ENCODE peak calls at places on chromosomes 1 and 21, in four cellular contexts. One of them, this sample, is unnamed.
A peak's percentile ranks its signal among the peaks of the same experiment; 100 is the strongest.

GRCh38 chr1:160471253-160471652 is 51.8 kb downstream of the SLAMF6 start:
- DNase-seq in sigmoid colon: no peak
- DNase-seq in osteoblast: no peak
- DNase-seq in CD4-positive, alpha-beta T cell: no peak
- DNase-seq in this sample: no peak

GRCh38 chr1:110003747-110004428 is 19.3 kb downstream of the AHCYL1 start:
- DNase-seq in osteoblast: peak; percentile 90
- DNase-seq in CD4-positive, alpha-beta T cell: peak; percentile 11
- DNase-seq in sigmoid colon: peak; percentile 92
- DNase-seq in this sample: no peak

GRCh38 chr1:221869759-221870158 is 127.9 kb upstream of the DUSP10 start:
- DNase-seq in CD4-positive, alpha-beta T cell: no peak
- DNase-seq in osteoblast: no peak
- DNase-seq in sigmoid colon: no peak
- DNase-seq in this sample: no peak

GRCh38 chr21:46000731-46001641 is 19.4 kb downstream of the COL6A1 start:
- DNase-seq in CD4-positive, alpha-beta T cell: no peak
- DNase-seq in sigmoid colon: peak; percentile 87
- DNase-seq in osteoblast: peak; percentile 89
- DNase-seq in this sample: no peak

GRCh38 chr1:115877511-115877910 is 36.6 kb upstream of the NHLH2 start:
- DNase-seq in sigmoid colon: no peak
- DNase-seq in osteoblast: no peak
- DNase-seq in CD4-positive, alpha-beta T cell: no peak
- DNase-seq in this sample: no peak

GRCh38 chr1:183783342-183783741 is 21.6 kb upstream of the RGL1 start:
- DNase-seq in osteoblast: peak; percentile 15
- DNase-seq in sigmoid colon: no peak
- DNase-seq in CD4-positive, alpha-beta T cell: no peak
- DNase-seq in this sample: no peak

GRCh38 chr1:106680922-106681321 is 375.6 kb upstream of the PRMT6 start:
- DNase-seq in osteoblast: no peak
- DNase-seq in sigmoid colon: no peak
- DNase-seq in CD4-positive, alpha-beta T cell: no peak
- DNase-seq in this sample: no peak

GRCh38 chr1:45767035-45767434 is 16.6 kb upstream of the IPP start:
- DNase-seq in CD4-positive, alpha-beta T cell: no peak
- DNase-seq in osteoblast: no peak
- DNase-seq in sigmoid colon: no peak
- DNase-seq in this sample: no peak

GRCh38 chr1:183609313-183609712 is 19.1 kb upstream of the NCF2 start:
- DNase-seq in sigmoid colon: peak; percentile 79
- DNase-seq in CD4-positive, alpha-beta T cell: no peak
- DNase-seq in osteoblast: peak; percentile 63
- DNase-seq in this sample: no peak

DNA sequence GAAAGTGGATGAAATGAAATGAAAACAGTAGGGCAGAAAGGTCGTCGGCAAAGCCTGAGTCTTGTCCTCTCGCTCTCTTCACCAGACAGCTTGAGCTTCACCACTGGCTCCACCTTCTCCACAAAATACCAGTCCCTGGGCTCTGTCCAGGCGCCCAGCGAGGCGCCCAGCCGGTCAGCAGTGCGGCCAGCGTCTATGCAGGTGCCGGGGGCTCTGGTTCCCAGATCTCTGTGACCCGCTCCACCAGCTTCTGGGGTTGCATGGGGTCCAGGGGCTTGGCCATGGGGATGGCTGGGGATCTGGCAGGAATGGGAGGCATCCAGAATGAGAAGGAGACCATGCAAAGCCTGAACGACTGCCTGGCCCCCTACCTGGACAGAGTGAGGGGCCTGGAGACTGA is 600.5 kb upstream of the ZP4 start:
- DNase-seq in CD4-positive, alpha-beta T cell: no peak
- DNase-seq in osteoblast: no peak
- DNase-seq in sigmoid colon: no peak
- DNase-seq in this sample: no peak
- H3K9me3 ChIP-seq in CD4-positive, alpha-beta T cell: no peaks in the 10 kb centered on the region
- H3K9me3 ChIP-seq in osteoblast: no peaks in the 10 kb centered on the region
- H3K9me3 ChIP-seq in sigmoid colon: no peaks in the 10 kb centered on the region
- H3K9me3 ChIP-seq in this sample: no peaks in the 10 kb centered on the region

GRCh38 chr1:3031401-3032221 is 10.3 kb downstream of the ACTRT2 start:
- DNase-seq in CD4-positive, alpha-beta T cell: no peak
- DNase-seq in osteoblast: peak; percentile 81
- DNase-seq in sigmoid colon: peak; percentile 59
- DNase-seq in this sample: no peak

GRCh38 chr1:3033795-3034100 is 12.5 kb downstream of the ACTRT2 start:
- DNase-seq in osteoblast: peak; percentile 60
- DNase-seq in sigmoid colon: no peak
- DNase-seq in CD4-positive, alpha-beta T cell: no peak
- DNase-seq in this sample: no peak

GRCh38 chr1:3034162-3034561 is 12.9 kb downstream of the ACTRT2 start:
- DNase-seq in sigmoid colon: peak; percentile 40
- DNase-seq in CD4-positive, alpha-beta T cell: no peak
- DNase-seq in osteoblast: peak; percentile 31
- DNase-seq in this sample: no peak

GRCh38 chr1:3032371-3032862 is 11.2 kb downstream of the ACTRT2 start:
- DNase-seq in CD4-positive, alpha-beta T cell: no peak
- DNase-seq in osteoblast: peak; percentile 62
- DNase-seq in sigmoid colon: peak; percentile 49
- DNase-seq in this sample: no peak

GRCh38 chr1:3032970-3033794 is 11.9 kb downstream of the ACTRT2 start:
- DNase-seq in sigmoid colon: peak; percentile 39
- DNase-seq in CD4-positive, alpha-beta T cell: peak; percentile 62
- DNase-seq in osteoblast: peak; percentile 65
- DNase-seq in this sample: peak; percentile 31
- H3K9me3 ChIP-seq in sigmoid colon: no peaks in the 10 kb centered on the region
- H3K9me3 ChIP-seq in CD4-positive, alpha-beta T cell: no peaks in the 10 kb centered on the region
- H3K9me3 ChIP-seq in osteoblast: no peaks in the 10 kb centered on the region
- H3K9me3 ChIP-seq in this sample: no peaks in the 10 kb centered on the region

GRCh38 chr1:5747428-5748285 is 244.6 kb downstream of the NPHP4 start:
- DNase-seq in sigmoid colon: peak; percentile 14
- DNase-seq in osteoblast: no peak
- DNase-seq in CD4-positive, alpha-beta T cell: no peak
- DNase-seq in this sample: no peak
- H3K9me3 ChIP-seq in sigmoid colon: no peaks in the 10 kb centered on the region
- H3K9me3 ChIP-seq in osteoblast: no peaks in the 10 kb centered on the region
- H3K9me3 ChIP-seq in CD4-positive, alpha-beta T cell: no peaks in the 10 kb centered on the region
- H3K9me3 ChIP-seq in this sample: no peaks in the 10 kb centered on the region

GRCh38 chr1:246969621-246970020 is 37.9 kb upstream of the AHCTF1 start:
- DNase-seq in CD4-positive, alpha-beta T cell: no peak
- DNase-seq in osteoblast: no peak
- DNase-seq in sigmoid colon: no peak
- DNase-seq in this sample: no peak
- H3K9me3 ChIP-seq in CD4-positive, alpha-beta T cell: no peaks in the 10 kb centered on the region
- H3K9me3 ChIP-seq in osteoblast: no peaks in the 10 kb centered on the region
- H3K9me3 ChIP-seq in sigmoid colon: no peaks in the 10 kb centered on the region
- H3K9me3 ChIP-seq in this sample: no peaks in the 10 kb centered on the region

DNA sequence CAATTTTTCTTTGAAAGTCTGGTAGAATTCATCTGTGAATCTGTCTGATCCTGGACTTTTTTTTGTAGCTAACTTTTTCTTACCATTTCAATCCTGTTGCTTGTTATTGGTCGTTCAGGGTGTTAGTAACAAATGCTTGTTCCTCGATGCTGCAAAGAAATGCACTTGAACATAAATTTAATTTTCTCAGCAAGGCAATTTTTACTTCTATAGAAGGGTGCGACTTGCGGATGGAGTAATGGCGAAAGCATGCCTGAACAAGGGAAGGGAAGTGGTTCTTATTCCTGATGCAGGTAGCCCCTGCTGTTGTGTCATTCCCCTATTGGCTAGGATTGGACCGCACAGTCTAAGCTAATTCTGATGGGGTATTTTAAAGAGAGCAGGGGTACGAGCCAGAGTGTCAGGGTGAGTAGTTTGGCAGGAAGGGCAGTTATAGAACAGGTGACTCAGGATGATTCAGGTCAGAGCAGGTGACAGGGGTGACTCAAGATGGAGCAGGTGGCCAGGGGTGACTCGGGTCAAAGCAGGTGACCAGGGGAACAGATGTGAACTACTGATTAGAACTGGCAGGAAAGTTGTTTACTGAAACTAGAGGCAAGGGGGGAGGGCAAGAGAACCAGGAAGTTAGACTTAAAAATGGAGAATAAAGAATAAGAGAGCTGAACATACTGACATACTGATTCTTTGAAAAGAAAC is 40.5 kb downstream of the SERINC2 start:
- DNase-seq in osteoblast: no peak
- DNase-seq in CD4-positive, alpha-beta T cell: no peak
- DNase-seq in sigmoid colon: no peak
- DNase-seq in this sample: no peak
- H3K9me3 ChIP-seq in osteoblast: peaks cover 11% of the 10 kb centered on the region
- H3K9me3 ChIP-seq in CD4-positive, alpha-beta T cell: peaks cover 32% of the 10 kb centered on the region
- H3K9me3 ChIP-seq in sigmoid colon: peaks cover 5% of the 10 kb centered on the region
- H3K9me3 ChIP-seq in this sample: peaks cover 4% of the 10 kb centered on the region

GRCh38 chr1:238546118-238546517 is 655.4 kb upstream of the ZP4 start:
- DNase-seq in osteoblast: no peak
- DNase-seq in CD4-positive, alpha-beta T cell: no peak
- DNase-seq in sigmoid colon: no peak
- DNase-seq in this sample: no peak
- H3K9me3 ChIP-seq in osteoblast: no peaks in the 10 kb centered on the region
- H3K9me3 ChIP-seq in CD4-positive, alpha-beta T cell: no peaks in the 10 kb centered on the region
- H3K9me3 ChIP-seq in sigmoid colon: no peaks in the 10 kb centered on the region
- H3K9me3 ChIP-seq in this sample: no peaks in the 10 kb centered on the region